ENCODE peak calls at places on chromosomes 6 and 20, in five cellular contexts. One of them, this sample, is unnamed.

GRCh38 chr20:43972051-43972450 is 57.4 kb downstream of the TOX2 start:
- DNase-seq in DND-41: no peak
- DNase-seq in tibial nerve: no peak
- DNase-seq in astrocyte of the spinal cord: no peak
- DNase-seq in CD8-positive, alpha-beta T cell: no peak
- DNase-seq in this sample: no peak

GRCh38 chr20:43844778-43845614 is 69.7 kb upstream of the TOX2 start:
- DNase-seq in DND-41: no peak
- DNase-seq in tibial nerve: no peak
- DNase-seq in astrocyte of the spinal cord: peak
- DNase-seq in CD8-positive, alpha-beta T cell: no peak
- DNase-seq in this sample: peak

GRCh38 chr6:143064996-143065683 is 4.5 kb downstream of the AIG1 start:
- DNase-seq in DND-41: no peak
- DNase-seq in tibial nerve: no peak
- DNase-seq in astrocyte of the spinal cord: peak
- DNase-seq in CD8-positive, alpha-beta T cell: no peak
- DNase-seq in this sample: peak

GRCh38 chr6:133814797-133815196 is 74.1 kb upstream of the TCF21 start:
- DNase-seq in DND-41: no peak
- DNase-seq in tibial nerve: no peak
- DNase-seq in astrocyte of the spinal cord: peak
- DNase-seq in CD8-positive, alpha-beta T cell: no peak
- DNase-seq in this sample: peak

GRCh38 chr6:147077251-147077650 is 127.0 kb upstream of the STXBP5 start:
- DNase-seq in DND-41: no peak
- DNase-seq in tibial nerve: no peak
- DNase-seq in astrocyte of the spinal cord: no peak
- DNase-seq in CD8-positive, alpha-beta T cell: no peak
- DNase-seq in this sample: no peak

GRCh38 chr6:144659735-144660246 is 374.7 kb downstream of the UTRN start:
- DNase-seq in DND-41: no peak
- DNase-seq in tibial nerve: no peak
- DNase-seq in astrocyte of the spinal cord: no peak
- DNase-seq in CD8-positive, alpha-beta T cell: no peak
- DNase-seq in this sample: no peak

GRCh38 chr20:33693741-33694645 is 7.8 kb upstream of the E2F1 start:
- DNase-seq in DND-41: no peak
- DNase-seq in tibial nerve: no peak
- DNase-seq in astrocyte of the spinal cord: no peak
- DNase-seq in CD8-positive, alpha-beta T cell: no peak
- DNase-seq in this sample: no peak

GRCh38 chr20:49635171-49635570 is 67.2 kb upstream of the PTGIS start:
- DNase-seq in DND-41: no peak
- DNase-seq in tibial nerve: peak
- DNase-seq in astrocyte of the spinal cord: no peak
- DNase-seq in CD8-positive, alpha-beta T cell: no peak
- DNase-seq in this sample: peak

GRCh38 chr20:33178726-33179125 is 10.8 kb downstream of the BPIFA2 start:
- DNase-seq in DND-41: no peak
- DNase-seq in tibial nerve: no peak
- DNase-seq in astrocyte of the spinal cord: no peak
- DNase-seq in CD8-positive, alpha-beta T cell: no peak
- DNase-seq in this sample: no peak

GRCh38 chr6:149499066-149499465 is 14.3 kb upstream of the ZC3H12D start:
- DNase-seq in DND-41: no peak
- DNase-seq in tibial nerve: no peak
- DNase-seq in astrocyte of the spinal cord: peak
- DNase-seq in CD8-positive, alpha-beta T cell: no peak
- DNase-seq in this sample: peak

GRCh38 chr6:163814494-163815364 is 400.2 kb downstream of the QKI start:
- DNase-seq in DND-41: no peak
- DNase-seq in tibial nerve: no peak
- DNase-seq in astrocyte of the spinal cord: peak
- DNase-seq in CD8-positive, alpha-beta T cell: no peak
- DNase-seq in this sample: peak

GRCh38 chr6:148218542-148219258 is 123.9 kb upstream of the SASH1 start:
- DNase-seq in DND-41: no peak
- DNase-seq in tibial nerve: no peak
- DNase-seq in astrocyte of the spinal cord: no peak
- DNase-seq in CD8-positive, alpha-beta T cell: no peak
- DNase-seq in this sample: no peak

GRCh38 chr6:28480253-28480932 is 35.2 kb downstream of the GPX6 start:
- DNase-seq in DND-41: no peak
- DNase-seq in tibial nerve: no peak
- DNase-seq in astrocyte of the spinal cord: no peak
- DNase-seq in CD8-positive, alpha-beta T cell: no peak
- DNase-seq in this sample: no peak

GRCh38 chr20:20017852-20018245 is 687 bp downstream of the NAA20 start:
- DNase-seq in DND-41: peak
- DNase-seq in tibial nerve: no peak
- DNase-seq in astrocyte of the spinal cord: no peak
- DNase-seq in CD8-positive, alpha-beta T cell: peak
- DNase-seq in this sample: no peak

GRCh38 chr20:21360686-21361085 is 36.6 kb downstream of the NKX2-4 start:
- DNase-seq in DND-41: no peak
- DNase-seq in tibial nerve: no peak
- DNase-seq in astrocyte of the spinal cord: no peak
- DNase-seq in CD8-positive, alpha-beta T cell: no peak
- DNase-seq in this sample: peak

GRCh38 chr6:22959571-22959970 is 390.2 kb downstream of the HDGFL1 start:
- DNase-seq in DND-41: no peak
- DNase-seq in tibial nerve: no peak
- DNase-seq in astrocyte of the spinal cord: no peak
- DNase-seq in CD8-positive, alpha-beta T cell: no peak
- DNase-seq in this sample: no peak

GRCh38 chr20:45611054-45611453 is 18.5 kb upstream of the WFDC10A start:
- DNase-seq in DND-41: peak
- DNase-seq in tibial nerve: no peak
- DNase-seq in astrocyte of the spinal cord: peak
- DNase-seq in CD8-positive, alpha-beta T cell: no peak
- DNase-seq in this sample: peak

GRCh38 chr6:84516151-84516550 is 248.2 kb downstream of the TBX18 start:
- DNase-seq in DND-41: no peak
- DNase-seq in tibial nerve: no peak
- DNase-seq in astrocyte of the spinal cord: no peak
- DNase-seq in CD8-positive, alpha-beta T cell: no peak
- DNase-seq in this sample: no peak

GRCh38 chr20:64261138-64261537 is 5.6 kb downstream of the PCMTD2 start:
- DNase-seq in DND-41: no peak
- DNase-seq in tibial nerve: no peak
- DNase-seq in astrocyte of the spinal cord: peak
- DNase-seq in CD8-positive, alpha-beta T cell: no peak
- DNase-seq in this sample: peak

GRCh38 chr6:168928012-168928411 is 325.6 kb downstream of the THBS2 start:
- DNase-seq in DND-41: no peak
- DNase-seq in tibial nerve: no peak
- DNase-seq in astrocyte of the spinal cord: no peak
- DNase-seq in CD8-positive, alpha-beta T cell: no peak
- DNase-seq in this sample: no peak

GRCh38 chr20:11372831-11373230 is 544.9 kb upstream of the BTBD3 start:
- DNase-seq in DND-41: no peak
- DNase-seq in tibial nerve: no peak
- DNase-seq in astrocyte of the spinal cord: no peak
- DNase-seq in CD8-positive, alpha-beta T cell: no peak
- DNase-seq in this sample: peak

GRCh38 chr6:6614096-6614964 is 25.8 kb downstream of the LY86 start:
- DNase-seq in DND-41: no peak
- DNase-seq in tibial nerve: no peak
- DNase-seq in astrocyte of the spinal cord: no peak
- DNase-seq in CD8-positive, alpha-beta T cell: peak
- DNase-seq in this sample: peak

GRCh38 chr20:23404196-23404595 is 17.1 kb downstream of the NAPB start:
- DNase-seq in DND-41: no peak
- DNase-seq in tibial nerve: no peak
- DNase-seq in astrocyte of the spinal cord: no peak
- DNase-seq in CD8-positive, alpha-beta T cell: no peak
- DNase-seq in this sample: no peak

GRCh38 chr6:37306624-37307222 is 47.1 kb upstream of the RNF8 start:
- DNase-seq in DND-41: no peak
- DNase-seq in tibial nerve: no peak
- DNase-seq in astrocyte of the spinal cord: no peak
- DNase-seq in CD8-positive, alpha-beta T cell: no peak
- DNase-seq in this sample: no peak

GRCh38 chr20:10949930-10950783 is 276.4 kb upstream of the JAG1 start:
- DNase-seq in DND-41: no peak
- DNase-seq in tibial nerve: no peak
- DNase-seq in astrocyte of the spinal cord: no peak
- DNase-seq in CD8-positive, alpha-beta T cell: no peak
- DNase-seq in this sample: no peak

GRCh38 chr20:51500311-51500710 is 42.2 kb downstream of the NFATC2 start:
- DNase-seq in DND-41: no peak
- DNase-seq in tibial nerve: no peak
- DNase-seq in astrocyte of the spinal cord: no peak
- DNase-seq in CD8-positive, alpha-beta T cell: peak
- DNase-seq in this sample: no peak

GRCh38 chr6:108947114-108947854 is 99.1 kb downstream of the ARMC2 start:
- DNase-seq in DND-41: no peak
- DNase-seq in tibial nerve: no peak
- DNase-seq in astrocyte of the spinal cord: peak
- DNase-seq in CD8-positive, alpha-beta T cell: no peak
- DNase-seq in this sample: peak

DNA sequence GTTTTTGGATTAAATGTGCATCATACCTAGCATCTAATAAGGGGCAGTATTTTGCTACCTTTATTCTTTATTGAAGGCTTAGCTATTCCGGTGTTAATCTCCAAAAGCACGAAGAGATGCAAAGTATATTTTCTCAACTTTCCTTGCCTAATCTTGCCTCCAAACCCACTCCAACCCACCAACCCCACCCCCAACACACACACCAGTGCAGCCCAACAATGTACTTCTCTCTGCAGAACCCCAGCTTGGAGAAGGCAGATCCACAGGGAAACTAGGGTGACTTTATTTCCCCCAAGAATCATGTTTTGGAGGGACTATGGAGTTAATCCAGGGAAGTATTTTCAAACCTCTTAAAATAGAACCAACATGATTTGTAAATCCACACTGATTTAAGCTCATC is 73.6 kb downstream of the ZMYND8 start:
- DNase-seq in DND-41: no peak
- DNase-seq in tibial nerve: no peak
- DNase-seq in astrocyte of the spinal cord: no peak
- DNase-seq in CD8-positive, alpha-beta T cell: no peak
- DNase-seq in this sample: no peak
- TF ChIP-seq CTCF in DND-41: no peak
- TF ChIP-seq CTCF in tibial nerve: no peak
- TF ChIP-seq CTCF in astrocyte of the spinal cord: no peak
- TF ChIP-seq CTCF in CD8-positive, alpha-beta T cell: no peak
- TF ChIP-seq CTCF in this sample: no peak

GRCh38 chr6:42279966-42280629 is 62.4 kb upstream of the MRPS10 start:
- DNase-seq in DND-41: no peak
- DNase-seq in tibial nerve: no peak
- DNase-seq in astrocyte of the spinal cord: peak
- DNase-seq in CD8-positive, alpha-beta T cell: no peak
- DNase-seq in this sample: peak

GRCh38 chr6:42281570-42281969 is 63.9 kb upstream of the MRPS10 start:
- DNase-seq in DND-41: no peak
- DNase-seq in tibial nerve: no peak
- DNase-seq in astrocyte of the spinal cord: no peak
- DNase-seq in CD8-positive, alpha-beta T cell: peak
- DNase-seq in this sample: no peak

GRCh38 chr6:42281016-42281533 is 63.4 kb upstream of the MRPS10 start:
- DNase-seq in DND-41: no peak
- DNase-seq in tibial nerve: no peak
- DNase-seq in astrocyte of the spinal cord: no peak
- DNase-seq in CD8-positive, alpha-beta T cell: no peak
- DNase-seq in this sample: no peak

GRCh38 chr6:42278131-42278853 is 60.6 kb upstream of the MRPS10 start:
- DNase-seq in DND-41: peak
- DNase-seq in tibial nerve: no peak
- DNase-seq in astrocyte of the spinal cord: no peak
- DNase-seq in CD8-positive, alpha-beta T cell: peak
- DNase-seq in this sample: no peak

DNA sequence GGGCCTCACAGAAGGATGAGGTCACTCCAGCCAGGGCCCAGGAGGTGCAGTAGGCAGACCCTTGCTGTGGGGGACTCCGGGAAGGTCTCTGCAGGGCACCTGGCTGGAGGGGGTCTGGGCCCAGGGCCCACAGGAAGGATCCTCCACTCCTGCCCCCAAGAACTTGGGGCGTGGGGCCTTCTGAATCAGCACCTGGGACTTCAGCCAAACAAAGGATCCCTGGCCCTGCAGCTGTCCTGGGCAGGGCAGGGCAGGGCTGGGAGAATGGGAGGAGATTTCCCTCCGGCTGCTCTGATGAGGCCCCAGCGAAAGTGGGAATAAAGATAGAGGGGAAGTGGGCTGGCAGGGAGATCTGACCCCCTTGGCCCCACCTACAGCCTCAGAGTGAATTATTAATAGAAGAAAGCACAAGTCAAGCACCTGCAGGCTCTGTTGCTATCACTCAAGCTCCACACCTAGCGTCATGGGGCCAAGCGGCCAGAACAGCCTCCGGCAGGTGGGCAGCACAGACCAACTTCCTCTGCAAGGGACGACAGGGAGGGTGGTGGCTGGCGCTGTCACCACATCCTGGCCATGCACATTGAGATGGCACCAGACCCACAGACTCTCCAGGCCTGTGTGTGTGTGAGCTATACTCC is 61.6 kb upstream of the MRPS10 start:
- DNase-seq in DND-41: no peak
- DNase-seq in tibial nerve: no peak
- DNase-seq in astrocyte of the spinal cord: peak
- DNase-seq in CD8-positive, alpha-beta T cell: peak
- DNase-seq in this sample: peak
- H3K4me3 ChIP-seq in DND-41: no peak
- H3K4me3 ChIP-seq in tibial nerve: no peak
- H3K4me3 ChIP-seq in astrocyte of the spinal cord: no peak
- H3K4me3 ChIP-seq in CD8-positive, alpha-beta T cell: no peak
- H3K4me3 ChIP-seq in this sample: no peak

GRCh38 chr6:13331516-13332348 is 3.4 kb upstream of the TBC1D7 start:
- DNase-seq in DND-41: no peak
- DNase-seq in tibial nerve: no peak
- DNase-seq in astrocyte of the spinal cord: peak
- DNase-seq in CD8-positive, alpha-beta T cell: no peak
- DNase-seq in this sample: peak

GRCh38 chr6:13328875-13329183 is 492 bp upstream of the TBC1D7 start:
- DNase-seq in DND-41: no peak
- DNase-seq in tibial nerve: no peak
- DNase-seq in astrocyte of the spinal cord: no peak
- DNase-seq in CD8-positive, alpha-beta T cell: no peak
- DNase-seq in this sample: no peak

GRCh38 chr6:13327691-13328075 is 654 bp downstream of the TBC1D7 start:
- DNase-seq in DND-41: peak
- DNase-seq in tibial nerve: no peak
- DNase-seq in astrocyte of the spinal cord: no peak
- DNase-seq in CD8-positive, alpha-beta T cell: peak
- DNase-seq in this sample: no peak

GRCh38 chr6:13332349-13332706 is 4.0 kb upstream of the TBC1D7 start:
- DNase-seq in DND-41: no peak
- DNase-seq in tibial nerve: no peak
- DNase-seq in astrocyte of the spinal cord: no peak
- DNase-seq in CD8-positive, alpha-beta T cell: no peak
- DNase-seq in this sample: no peak

GRCh38 chr6:13328076-13328874 is at the start of gene TBC1D7:
- DNase-seq in DND-41: peak
- DNase-seq in tibial nerve: peak
- DNase-seq in astrocyte of the spinal cord: peak
- DNase-seq in CD8-positive, alpha-beta T cell: peak
- DNase-seq in this sample: peak
- TF ChIP-seq CTCF in DND-41: peak
- TF ChIP-seq CTCF in tibial nerve: peak
- TF ChIP-seq CTCF in astrocyte of the spinal cord: no peak
- TF ChIP-seq CTCF in CD8-positive, alpha-beta T cell: no peak
- TF ChIP-seq CTCF in this sample: no peak

GRCh38 chr6:136921521-136921935 is 573 bp upstream of the SLC35D3 start:
- DNase-seq in DND-41: no peak
- DNase-seq in tibial nerve: no peak
- DNase-seq in astrocyte of the spinal cord: no peak
- DNase-seq in CD8-positive, alpha-beta T cell: no peak
- DNase-seq in this sample: peak
- H3K4me3 ChIP-seq in DND-41: no peak
- H3K4me3 ChIP-seq in tibial nerve: peak
- H3K4me3 ChIP-seq in astrocyte of the spinal cord: peak
- H3K4me3 ChIP-seq in CD8-positive, alpha-beta T cell: peak
- H3K4me3 ChIP-seq in this sample: peak